ENCODE peak calls at places on chromosomes 12 and 14, in seven cellular contexts. One of them, this sample, is unnamed.
A peak's percentile ranks its signal among the peaks of the same experiment; 100 is the strongest.

GRCh38 chr12:111256629-111257434 is 112.1 kb downstream of the PHETA1 start:
- DNase-seq in transverse colon: no peak
- DNase-seq in neural progenitor cell: no peak
- DNase-seq in uterus: no peak
- DNase-seq in HCT116: no peak
- DNase-seq in WERI-Rb-1: no peak
- DNase-seq in pancreas: no peak
- DNase-seq in this sample: no peak

GRCh38 chr14:28482644-28483043 is 283.9 kb upstream of the FOXG1 start:
- DNase-seq in transverse colon: no peak
- DNase-seq in neural progenitor cell: no peak
- DNase-seq in uterus: no peak
- DNase-seq in HCT116: no peak
- DNase-seq in WERI-Rb-1: no peak
- DNase-seq in pancreas: no peak
- DNase-seq in this sample: no peak

GRCh38 chr12:77725611-77726010 is 105.1 kb upstream of the NAV3 start:
- DNase-seq in transverse colon: no peak
- DNase-seq in neural progenitor cell: no peak
- DNase-seq in uterus: no peak
- DNase-seq in HCT116: no peak
- DNase-seq in WERI-Rb-1: no peak
- DNase-seq in pancreas: no peak
- DNase-seq in this sample: no peak

GRCh38 chr12:11576104-11576503 is 73.4 kb upstream of the ETV6 start:
- DNase-seq in transverse colon: no peak
- DNase-seq in neural progenitor cell: no peak
- DNase-seq in uterus: no peak
- DNase-seq in HCT116: no peak
- DNase-seq in WERI-Rb-1: no peak
- DNase-seq in pancreas: no peak
- DNase-seq in this sample: no peak

GRCh38 chr14:64117671-64118402 is 176.3 kb downstream of the ESR2 start:
- DNase-seq in transverse colon: no peak
- DNase-seq in neural progenitor cell: no peak
- DNase-seq in uterus: no peak
- DNase-seq in HCT116: no peak
- DNase-seq in WERI-Rb-1: no peak
- DNase-seq in pancreas: peak; percentile 60
- DNase-seq in this sample: peak; percentile 72

GRCh38 chr14:79656086-79656485 is 555.2 kb downstream of the DIO2 start:
- DNase-seq in transverse colon: no peak
- DNase-seq in neural progenitor cell: no peak
- DNase-seq in uterus: no peak
- DNase-seq in HCT116: no peak
- DNase-seq in WERI-Rb-1: peak; percentile 53
- DNase-seq in pancreas: no peak
- DNase-seq in this sample: no peak

GRCh38 chr12:26188641-26189040 is 6.7 kb upstream of the SSPN start:
- DNase-seq in transverse colon: no peak
- DNase-seq in neural progenitor cell: no peak
- DNase-seq in uterus: no peak
- DNase-seq in HCT116: no peak
- DNase-seq in WERI-Rb-1: no peak
- DNase-seq in pancreas: no peak
- DNase-seq in this sample: no peak

GRCh38 chr12:57091633-57092528 is 3.0 kb downstream of the NAB2 start:
- DNase-seq in transverse colon: no peak
- DNase-seq in neural progenitor cell: no peak
- DNase-seq in uterus: no peak
- DNase-seq in HCT116: no peak
- DNase-seq in WERI-Rb-1: no peak
- DNase-seq in pancreas: no peak
- DNase-seq in this sample: no peak

GRCh38 chr12:68435816-68436215 is 103.7 kb upstream of the MDM1 start:
- DNase-seq in transverse colon: no peak
- DNase-seq in neural progenitor cell: no peak
- DNase-seq in uterus: no peak
- DNase-seq in HCT116: no peak
- DNase-seq in WERI-Rb-1: no peak
- DNase-seq in pancreas: no peak
- DNase-seq in this sample: no peak

GRCh38 chr14:50088117-50088515 is 28.3 kb downstream of the VCPKMT start:
- DNase-seq in transverse colon: no peak
- DNase-seq in neural progenitor cell: no peak
- DNase-seq in uterus: no peak
- DNase-seq in HCT116: no peak
- DNase-seq in WERI-Rb-1: no peak
- DNase-seq in pancreas: no peak
- DNase-seq in this sample: no peak

GRCh38 chr12:24014240-24014639 is 64.8 kb upstream of the SOX5 start:
- DNase-seq in transverse colon: no peak
- DNase-seq in neural progenitor cell: peak; percentile 60
- DNase-seq in uterus: no peak
- DNase-seq in HCT116: no peak
- DNase-seq in WERI-Rb-1: no peak
- DNase-seq in pancreas: no peak
- DNase-seq in this sample: no peak

GRCh38 chr14:74670726-74671125 is 42.2 kb downstream of the AREL1 start:
- DNase-seq in transverse colon: no peak
- DNase-seq in neural progenitor cell: no peak
- DNase-seq in uterus: no peak
- DNase-seq in HCT116: no peak
- DNase-seq in WERI-Rb-1: no peak
- DNase-seq in pancreas: no peak
- DNase-seq in this sample: no peak

GRCh38 chr14:77219591-77219990 is 38.0 kb downstream of the TMEM63C start:
- DNase-seq in transverse colon: no peak
- DNase-seq in neural progenitor cell: no peak
- DNase-seq in uterus: no peak
- DNase-seq in HCT116: no peak
- DNase-seq in WERI-Rb-1: no peak
- DNase-seq in pancreas: peak; percentile 86
- DNase-seq in this sample: peak; percentile 94

GRCh38 chr14:99982449-99983250 is 82.6 kb upstream of the EVL start:
- DNase-seq in transverse colon: peak; percentile 53
- DNase-seq in neural progenitor cell: peak; percentile 74
- DNase-seq in uterus: peak; percentile 58
- DNase-seq in HCT116: peak; percentile 34
- DNase-seq in WERI-Rb-1: peak; percentile 49
- DNase-seq in pancreas: no peak
- DNase-seq in this sample: no peak

GRCh38 chr14:94051115-94051514 is 25.0 kb downstream of the OTUB2 start:
- DNase-seq in transverse colon: peak; percentile 56
- DNase-seq in neural progenitor cell: peak; percentile 57
- DNase-seq in uterus: peak; percentile 51
- DNase-seq in HCT116: no peak
- DNase-seq in WERI-Rb-1: peak; percentile 54
- DNase-seq in pancreas: no peak
- DNase-seq in this sample: peak; percentile 35

GRCh38 chr12:48021485-48022179 is 17.4 kb upstream of the COL2A1 start:
- DNase-seq in transverse colon: peak; percentile 55
- DNase-seq in neural progenitor cell: peak; percentile 60
- DNase-seq in uterus: no peak
- DNase-seq in HCT116: no peak
- DNase-seq in WERI-Rb-1: no peak
- DNase-seq in pancreas: no peak
- DNase-seq in this sample: no peak

GRCh38 chr12:51428256-51428655 is 3.6 kb downstream of the SLC4A8 start:
- DNase-seq in transverse colon: no peak
- DNase-seq in neural progenitor cell: no peak
- DNase-seq in uterus: no peak
- DNase-seq in HCT116: no peak
- DNase-seq in WERI-Rb-1: peak; percentile 67
- DNase-seq in pancreas: no peak
- DNase-seq in this sample: no peak

GRCh38 chr14:90522585-90523191 is 125.9 kb downstream of the CALM1 start:
- DNase-seq in transverse colon: peak; percentile 49
- DNase-seq in neural progenitor cell: peak; percentile 61
- DNase-seq in uterus: peak; percentile 80
- DNase-seq in HCT116: no peak
- DNase-seq in WERI-Rb-1: no peak
- DNase-seq in pancreas: no peak
- DNase-seq in this sample: no peak

GRCh38 chr12:66132408-66132807 is 1.9 kb upstream of the LLPH start:
- DNase-seq in transverse colon: no peak
- DNase-seq in neural progenitor cell: no peak
- DNase-seq in uterus: no peak
- DNase-seq in HCT116: peak; percentile 52
- DNase-seq in WERI-Rb-1: no peak
- DNase-seq in pancreas: no peak
- DNase-seq in this sample: no peak

DNA sequence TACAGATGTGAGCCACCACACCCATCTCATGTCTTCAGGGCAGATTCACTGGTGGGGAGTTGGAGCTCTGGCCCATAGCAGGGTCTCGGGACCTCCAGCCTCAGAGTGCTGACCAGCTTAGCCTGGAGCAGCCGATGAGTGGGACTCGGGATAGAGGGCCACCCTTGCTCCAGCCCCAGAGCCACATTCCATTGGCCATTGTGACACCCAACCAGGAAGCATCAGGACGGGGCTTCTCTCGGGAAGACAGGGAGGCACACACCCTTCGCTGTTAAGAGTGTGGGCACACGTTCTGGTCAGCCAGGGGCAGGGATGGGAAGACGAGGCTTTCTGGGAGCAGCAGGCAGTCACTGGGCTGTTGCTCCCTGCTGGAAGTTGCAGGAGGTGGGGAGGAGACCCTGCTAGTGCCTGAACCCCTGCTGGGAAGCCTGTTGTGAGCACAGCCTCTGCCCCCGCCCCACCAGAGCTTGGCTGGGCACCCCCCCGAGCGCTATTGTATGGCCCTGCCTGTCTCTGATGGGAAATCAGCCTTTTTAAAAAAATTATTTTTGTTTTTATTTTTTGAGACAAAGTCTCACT is 1.6 kb downstream of the ADGRD1 start:
- DNase-seq in transverse colon: no peak
- DNase-seq in neural progenitor cell: no peak
- DNase-seq in uterus: no peak
- DNase-seq in HCT116: no peak
- DNase-seq in WERI-Rb-1: no peak
- DNase-seq in pancreas: no peak
- DNase-seq in this sample: no peak
- H3K4me3 ChIP-seq in transverse colon: peak overlapping the region; percentile 11
- H3K4me3 ChIP-seq in neural progenitor cell: no peak overlapping the region
- H3K4me3 ChIP-seq in uterus: peak overlapping the region; percentile 42
- H3K4me3 ChIP-seq in HCT116: no peak overlapping the region
- H3K4me3 ChIP-seq in WERI-Rb-1: no peak overlapping the region
- H3K4me3 ChIP-seq in pancreas: no peak overlapping the region
- H3K4me3 ChIP-seq in this sample: no peak overlapping the region

GRCh38 chr14:67514203-67514607 is 18.9 kb upstream of the PLEKHH1 start:
- DNase-seq in transverse colon: peak; percentile 28
- DNase-seq in neural progenitor cell: no peak
- DNase-seq in uterus: peak; percentile 35
- DNase-seq in HCT116: no peak
- DNase-seq in WERI-Rb-1: no peak
- DNase-seq in pancreas: peak; percentile 36
- DNase-seq in this sample: peak; percentile 50
- H3K27me3 ChIP-seq in transverse colon: no peaks in the 10 kb centered on the region
- H3K27me3 ChIP-seq in neural progenitor cell: peaks cover 84% of the 10 kb centered on the region
- H3K27me3 ChIP-seq in uterus: no peaks in the 10 kb centered on the region
- H3K27me3 ChIP-seq in HCT116: no peaks in the 10 kb centered on the region
- H3K27me3 ChIP-seq in WERI-Rb-1: peaks cover 20% of the 10 kb centered on the region
- H3K27me3 ChIP-seq in pancreas: no peaks in the 10 kb centered on the region
- H3K27me3 ChIP-seq in this sample: no peaks in the 10 kb centered on the region

DNA sequence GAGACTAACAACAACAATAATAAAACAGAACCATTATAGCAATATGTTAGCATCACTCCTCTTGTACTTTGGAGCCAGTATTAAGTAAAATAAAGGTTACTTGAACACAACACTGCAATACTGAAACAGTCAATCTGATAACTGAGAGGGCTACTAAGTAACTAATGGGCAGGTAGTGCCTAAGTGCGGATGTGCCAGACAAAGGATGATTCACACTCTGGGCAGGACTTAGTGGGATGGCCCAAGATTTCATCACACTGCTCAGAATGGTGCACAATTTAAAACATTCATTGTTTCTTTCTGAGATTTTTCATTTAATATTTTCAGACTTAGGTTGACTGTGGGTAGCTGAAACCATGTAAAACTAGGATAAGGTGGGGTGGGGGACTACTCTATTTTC is 131.9 kb upstream of the CAND1 start:
- DNase-seq in transverse colon: no peak
- DNase-seq in neural progenitor cell: no peak
- DNase-seq in uterus: no peak
- DNase-seq in HCT116: no peak
- DNase-seq in WERI-Rb-1: no peak
- DNase-seq in pancreas: no peak
- DNase-seq in this sample: no peak
- TF ChIP-seq CTCF in transverse colon: no peak
- TF ChIP-seq CTCF in neural progenitor cell: no peak
- TF ChIP-seq CTCF in uterus: no peak
- TF ChIP-seq CTCF in HCT116: no peak
- TF ChIP-seq CTCF in WERI-Rb-1: no peak
- TF ChIP-seq CTCF in pancreas: no peak
- TF ChIP-seq CTCF in this sample: no peak

GRCh38 chr12:62657363-62657632 is 190.7 kb downstream of the MON2 start:
- DNase-seq in transverse colon: no peak
- DNase-seq in neural progenitor cell: no peak
- DNase-seq in uterus: no peak
- DNase-seq in HCT116: no peak
- DNase-seq in WERI-Rb-1: no peak
- DNase-seq in pancreas: no peak
- DNase-seq in this sample: no peak
- H3K4me3 ChIP-seq in transverse colon: no peak overlapping the region
- H3K4me3 ChIP-seq in neural progenitor cell: no peak overlapping the region
- H3K4me3 ChIP-seq in uterus: no peak overlapping the region
- H3K4me3 ChIP-seq in HCT116: no peak overlapping the region
- H3K4me3 ChIP-seq in WERI-Rb-1: no peak overlapping the region
- H3K4me3 ChIP-seq in pancreas: no peak overlapping the region
- H3K4me3 ChIP-seq in this sample: no peak overlapping the region

DNA sequence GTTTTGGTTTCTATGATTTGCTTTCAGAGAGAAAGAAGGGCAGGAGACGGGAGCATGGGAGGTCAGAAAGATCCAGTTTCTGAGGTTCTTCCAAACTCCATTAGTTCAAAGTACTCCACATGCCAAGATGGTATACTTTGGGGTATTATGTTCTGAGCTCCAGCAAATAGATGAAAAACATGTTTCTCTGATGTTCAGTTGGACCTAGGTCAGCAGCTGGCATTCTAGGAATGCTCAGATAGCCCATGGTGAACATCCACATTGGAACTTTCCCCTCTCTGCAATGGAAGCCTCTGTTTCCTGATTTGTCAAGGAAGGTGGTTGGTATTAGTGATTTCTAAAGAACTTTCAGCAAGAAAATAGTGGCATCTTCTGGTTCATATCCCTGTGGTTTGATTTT is 257.5 kb downstream of the KTN1 start:
- DNase-seq in transverse colon: no peak
- DNase-seq in neural progenitor cell: no peak
- DNase-seq in uterus: no peak
- DNase-seq in HCT116: no peak
- DNase-seq in WERI-Rb-1: no peak
- DNase-seq in pancreas: no peak
- DNase-seq in this sample: no peak
- H3K27me3 ChIP-seq in transverse colon: no peaks in the 10 kb centered on the region
- H3K27me3 ChIP-seq in neural progenitor cell: no peaks in the 10 kb centered on the region
- H3K27me3 ChIP-seq in uterus: no peaks in the 10 kb centered on the region
- H3K27me3 ChIP-seq in HCT116: no peaks in the 10 kb centered on the region
- H3K27me3 ChIP-seq in WERI-Rb-1: no peaks in the 10 kb centered on the region
- H3K27me3 ChIP-seq in pancreas: no peaks in the 10 kb centered on the region
- H3K27me3 ChIP-seq in this sample: no peaks in the 10 kb centered on the region